ENCODE peak calls at places on chromosomes 1 and 21, in six cellular contexts. U is HFF-Myc, A is mucosa of descending colon, P is heart left ventricle, H is HFFc6, D is BJ. N is an unnamed sample.

GRCh38 chr1:230922620-230923019 is 54.3 kb upstream of the C1orf198 start:
- DNase-seq in U (no peak), A (no peak), H (peak), D (no peak), P (no peak), N (no peak)

GRCh38 chr1:2999571-2999970 is 21.7 kb upstream of the ACTRT2 start:
- DNase-seq in P (no peak), A (peak), D (no peak), U (no peak), H (no peak), N (no peak)

GRCh38 chr1:1298861-1299685 is 8.7 kb downstream of the ACAP3 start:
- DNase-seq in D (no peak), H (no peak), U (no peak), A (no peak), P (no peak), N (no peak)

GRCh38 chr21:41684381-41685245 is 82.2 kb downstream of the RIPK4 start:
- DNase-seq in D (peak), P (no peak), H (peak), A (peak), U (no peak), N (no peak)

GRCh38 chr1:156767879-156768608 is 709 bp downstream of the PRCC start:
- DNase-seq in A (peak), H (no peak), U (no peak), D (no peak), P (peak), N (no peak)

GRCh38 chr1:174652496-174653280 is 204.9 kb downstream of the GPR52 start:
- DNase-seq in U (no peak), H (no peak), D (no peak), A (no peak), P (no peak), N (no peak)

GRCh38 chr1:17605582-17606344 is 66.3 kb downstream of the ARHGEF10L start:
- DNase-seq in H (no peak), U (no peak), A (no peak), D (no peak), P (peak), N (no peak)

GRCh38 chr1:63817152-63817667 is 43.4 kb downstream of the ROR1 start:
- DNase-seq in U (no peak), H (no peak), A (no peak), P (no peak), D (no peak), N (no peak)

GRCh38 chr1:218336353-218336752 is 8.8 kb upstream of the TGFB2 start:
- DNase-seq in P (no peak), U (no peak), H (no peak), A (no peak), D (no peak), N (no peak)

GRCh38 chr1:204520834-204521709 is 4.9 kb downstream of the MDM4 start:
- DNase-seq in D (no peak), U (no peak), P (no peak), H (peak), A (no peak), N (peak)

GRCh38 chr1:171226757-171227370 is 21.4 kb upstream of the FMO1 start:
- DNase-seq in A (no peak), H (peak), P (peak), D (no peak), U (no peak), N (peak)

GRCh38 chr1:92016720-92017316 is 13.0 kb upstream of the EPHX4 start:
- DNase-seq in A (no peak), D (no peak), H (no peak), P (no peak), U (no peak), N (no peak)

GRCh38 chr1:56921486-56921885 is 44.3 kb downstream of the C8B start:
- DNase-seq in D (no peak), P (no peak), A (no peak), U (no peak), H (no peak), N (no peak)

GRCh38 chr21:31108969-31109368 is 70.7 kb upstream of the KRTAP19-8 start:
- DNase-seq in H (no peak), P (no peak), U (no peak), A (no peak), D (no peak), N (peak)

GRCh38 chr1:167454304-167454928 is 63.9 kb downstream of the CD247 start:
- DNase-seq in P (no peak), H (no peak), U (no peak), A (no peak), D (no peak), N (no peak)

GRCh38 chr1:7043232-7043549 is 257.9 kb downstream of the CAMTA1 start:
- DNase-seq in U (no peak), H (no peak), D (no peak), P (no peak), A (no peak), N (no peak)

GRCh38 chr21:35508389-35508888 is 459.3 kb upstream of the RUNX1 start:
- DNase-seq in A (peak), H (peak), U (peak), D (peak), P (peak), N (no peak)
- TF ChIP-seq CTCF in A (no peak), H (peak), U (peak), D (peak), P (peak), N (no peak)

GRCh38 chr1:235720544-235720943 is 71.0 kb upstream of the GNG4 start:
- DNase-seq in D (no peak), H (peak), U (no peak), P (no peak), A (no peak), N (no peak)

GRCh38 chr1:235724716-235725115 is 75.1 kb upstream of the GNG4 start:
- DNase-seq in U (no peak), D (no peak), A (no peak), P (no peak), H (no peak), N (no peak)

GRCh38 chr1:235722858-235723257 is 73.3 kb upstream of the GNG4 start:
- DNase-seq in U (no peak), P (no peak), H (no peak), D (no peak), A (no peak), N (no peak)

GRCh38 chr1:235725493-235725892 is 75.9 kb upstream of the GNG4 start:
- DNase-seq in P (no peak), D (peak), A (no peak), U (no peak), H (peak), N (no peak)

DNA sequence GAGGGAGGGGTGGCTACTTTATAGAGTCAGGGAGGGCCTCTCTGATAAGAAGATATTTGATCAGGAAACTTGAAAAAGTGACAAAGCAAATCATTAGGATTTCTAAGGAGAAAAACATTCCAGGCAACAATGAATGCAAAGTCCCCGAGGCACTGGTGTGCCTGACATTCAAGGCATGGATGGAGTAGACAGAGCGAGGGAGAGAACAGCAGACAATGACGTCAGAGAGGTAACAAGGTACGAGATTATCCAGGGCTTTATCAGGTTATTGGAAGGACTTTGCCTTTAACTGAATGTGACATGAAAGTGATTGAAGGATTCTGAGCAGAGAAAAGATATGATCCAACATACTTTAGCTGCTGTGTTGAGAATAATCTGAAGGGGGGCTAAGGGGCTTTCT is 72.4 kb upstream of the GNG4 start:
- DNase-seq in U (no peak), P (no peak), H (no peak), D (no peak), A (no peak), N (no peak)
- TF ChIP-seq CTCF in U (no peak), P (no peak), H (no peak), D (no peak), A (no peak), N (no peak)

DNA sequence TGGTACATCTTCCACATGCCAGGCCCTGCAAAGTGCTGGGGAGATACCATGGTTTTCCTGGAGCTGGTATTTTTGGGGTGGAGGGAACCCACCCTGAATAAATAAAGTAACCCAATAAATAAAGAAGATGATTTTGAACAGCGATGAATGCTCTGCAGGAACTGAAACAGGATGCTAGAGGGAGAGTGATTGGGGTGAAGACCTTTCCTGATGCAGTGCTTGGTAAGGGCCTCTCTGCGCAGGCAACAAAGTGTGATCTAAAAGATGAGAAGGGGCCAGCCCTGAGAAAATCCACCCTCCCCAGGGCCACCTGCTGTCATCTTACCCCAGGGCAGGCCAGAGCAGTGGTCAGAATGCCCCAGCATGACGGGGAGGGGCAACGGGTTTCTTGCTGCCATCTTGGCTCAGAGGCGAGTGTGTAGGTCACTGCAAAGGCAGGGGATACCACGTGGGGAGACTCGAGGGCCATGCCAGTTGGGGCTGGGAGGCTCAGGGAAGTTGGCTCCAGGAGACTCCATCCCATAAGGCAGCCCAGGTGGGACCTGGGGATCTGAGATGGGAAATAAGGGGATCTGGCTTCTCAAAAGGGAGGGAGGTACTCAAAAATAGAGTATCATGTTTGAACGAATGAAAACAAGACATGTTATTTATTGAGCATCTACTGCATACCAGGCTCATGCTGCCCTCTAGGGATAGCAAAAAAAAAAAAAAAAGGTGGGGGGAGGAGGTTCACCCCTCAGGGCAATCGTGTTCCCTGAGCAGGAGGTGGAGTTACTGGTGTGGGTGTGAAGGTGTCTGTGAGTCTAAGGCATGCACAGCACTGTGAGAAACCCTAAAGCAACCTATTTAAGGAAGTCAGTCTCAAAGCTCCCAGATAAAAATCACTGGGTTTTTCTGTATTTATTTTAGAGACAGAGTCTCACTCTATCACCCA is 2.8 kb downstream of the SRARP start:
- DNase-seq in A (peak), U (no peak), P (no peak), D (no peak), H (peak), N (peak)
- TF ChIP-seq CTCF in A (no peak), U (peak), P (no peak), D (peak), H (peak), N (peak)

DNA sequence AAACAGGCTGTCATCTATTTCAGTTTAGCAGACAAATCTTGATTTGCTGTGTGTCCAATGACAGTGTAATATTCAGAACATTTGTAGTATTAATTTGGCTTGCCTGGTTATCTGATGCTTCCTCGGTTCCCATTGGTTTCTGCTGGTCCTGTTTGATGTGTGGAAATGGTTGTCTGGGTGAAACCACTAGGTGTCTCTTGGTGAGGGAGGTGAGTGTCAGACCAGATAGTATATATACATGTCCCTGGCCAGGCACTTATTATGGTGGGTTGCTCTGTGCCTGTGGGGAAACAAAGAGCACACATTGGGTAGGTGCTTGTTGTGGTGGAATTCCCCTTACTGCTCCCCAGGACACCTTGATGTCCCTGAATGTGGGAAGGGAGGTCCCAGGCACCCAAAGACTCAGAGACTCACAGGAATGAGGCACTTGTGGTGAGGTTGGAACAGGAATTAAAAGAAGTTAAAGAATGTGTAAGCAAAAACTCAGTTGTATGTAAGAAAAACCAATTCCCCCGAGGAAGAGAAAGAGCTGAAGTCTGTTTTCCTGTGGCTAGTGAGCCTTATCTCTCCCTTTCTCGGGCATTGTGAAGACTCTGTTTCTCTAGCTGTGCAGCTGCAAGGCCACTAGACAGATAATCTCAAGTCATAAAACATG is 1519.1 kb downstream of the BRINP3 start:
- DNase-seq in U (no peak), H (no peak), P (no peak), D (no peak), A (no peak), N (no peak)
- TF ChIP-seq CTCF in U (no peak), H (no peak), P (no peak), D (no peak), A (no peak), N (no peak)

GRCh38 chr1:88729297-88729696 is 45.2 kb downstream of the PKN2 start:
- DNase-seq in P (no peak), A (no peak), D (no peak), U (no peak), H (no peak), N (no peak)
- TF ChIP-seq CTCF in P (no peak), A (no peak), D (no peak), U (no peak), H (no peak), N (no peak)

GRCh38 chr1:150227228-150227627 is 8.7 kb downstream of the ANP32E start:
- DNase-seq in P (no peak), U (no peak), D (no peak), A (no peak), H (no peak), N (no peak)

GRCh38 chr1:150226486-150226885 is 9.4 kb downstream of the ANP32E start:
- DNase-seq in A (no peak), P (no peak), H (no peak), U (no peak), D (no peak), N (no peak)

GRCh38 chr1:150225546-150225945 is 10.4 kb downstream of the ANP32E start:
- DNase-seq in P (no peak), A (no peak), U (no peak), H (no peak), D (no peak), N (no peak)

DNA sequence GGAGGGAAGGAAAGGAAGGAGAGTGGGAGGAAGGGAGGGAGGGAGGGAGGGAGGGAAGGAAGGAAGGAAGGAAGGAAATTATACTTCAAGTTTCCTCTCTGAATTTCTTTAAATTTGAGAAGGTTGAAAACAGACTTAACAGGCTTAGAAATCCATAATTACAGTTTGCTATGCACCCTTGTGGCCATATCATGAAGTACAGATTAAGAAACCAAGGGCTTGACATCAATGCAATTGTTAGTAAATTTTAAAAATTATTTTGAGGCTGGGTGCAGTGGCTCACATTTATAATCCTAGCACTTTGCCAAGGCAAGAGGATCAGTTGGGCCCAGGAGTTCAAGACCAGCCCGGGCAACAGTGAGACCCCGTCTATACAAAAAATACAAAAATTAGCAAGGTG is 14.4 kb downstream of the ANP32E start:
- DNase-seq in P (no peak), H (peak), U (no peak), A (no peak), D (no peak), N (no peak)
- TF ChIP-seq CTCF in P (peak), H (peak), U (peak), A (no peak), D (peak), N (peak)

GRCh38 chr1:33735624-33736023 is 128.3 kb upstream of the HMGB4 start:
- DNase-seq in U (no peak), H (peak), P (no peak), A (no peak), D (no peak), N (no peak)
- TF ChIP-seq CTCF in U (no peak), H (peak), P (peak), A (no peak), D (peak), N (no peak)

DNA sequence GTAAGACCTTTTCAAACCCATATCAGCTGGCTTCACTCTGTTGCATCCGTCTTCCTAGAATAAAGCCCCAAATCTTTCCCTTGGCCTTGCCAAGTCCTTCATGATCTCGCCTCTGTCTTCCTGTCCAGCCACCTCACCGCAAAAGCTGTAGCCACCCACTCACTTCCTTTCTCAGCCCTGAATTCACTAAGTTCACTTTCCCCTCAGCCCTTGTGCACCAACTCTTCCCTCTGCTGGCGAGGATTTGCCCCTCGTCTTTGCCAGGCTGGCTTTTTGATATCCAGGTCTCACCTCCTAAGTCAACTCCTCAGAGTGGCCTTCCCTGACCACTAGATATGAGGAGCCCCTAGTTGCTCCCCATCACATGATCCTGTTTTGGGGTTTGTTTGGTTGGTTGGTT is 3.9 kb upstream of the COL16A1 start:
- DNase-seq in P (peak), D (no peak), H (peak), A (no peak), U (no peak), N (peak)
- TF ChIP-seq CTCF in P (peak), D (peak), H (peak), A (no peak), U (peak), N (peak)